ENCODE peak calls at places on chromosomes 1 and 21, in five cellular contexts. X is CD4-positive, alpha-beta T cell; N is heart left ventricle; S is BJ; I is nephron progenitor cell. U is an unnamed sample.

GRCh38 chr1:172826096-172826741 is 167.3 kb downstream of the FASLG start:
- DNase-seq in X (no peak), N (no peak), S (peak; percentile 76), I (no peak), U (peak; percentile 62)

GRCh38 chr21:41640756-41641509 is 125.9 kb downstream of the RIPK4 start:
- DNase-seq in X (no peak), N (no peak), S (no peak), I (no peak), U (no peak)

GRCh38 chr1:54456921-54457529 is 50.8 kb upstream of the SSBP3 start:
- DNase-seq in X (no peak), N (no peak), S (no peak), I (no peak), U (no peak)

GRCh38 chr1:215517441-215517891 is 49.6 kb upstream of the KCTD3 start:
- DNase-seq in X (no peak), N (no peak), S (no peak), I (no peak), U (peak; percentile 25)

GRCh38 chr1:200892958-200893357 is 1.7 kb upstream of the INAVA start:
- DNase-seq in X (no peak), N (no peak), S (no peak), I (no peak), U (no peak)

GRCh38 chr1:226100436-226101347 is 38.2 kb downstream of the H3-3A start:
- DNase-seq in X (peak; percentile 53), N (no peak), S (no peak), I (peak; percentile 57), U (peak; percentile 37)

GRCh38 chr1:105260018-105260417 is 1510.3 kb downstream of the AMY1C start:
- DNase-seq in X (no peak), N (no peak), S (no peak), I (no peak), U (no peak)

GRCh38 chr1:188140958-188141357 is 1312.2 kb downstream of the PLA2G4A start:
- DNase-seq in X (no peak), N (no peak), S (no peak), I (no peak), U (no peak)

GRCh38 chr1:33667386-33668282 is 195.2 kb downstream of the ZSCAN20 start:
- DNase-seq in X (no peak), N (no peak), S (no peak), I (no peak), U (peak; percentile 8)

GRCh38 chr1:198934901-198935301 is 296.1 kb downstream of the PTPRC start:
- DNase-seq in X (peak; percentile 47), N (no peak), S (no peak), I (no peak), U (no peak)

GRCh38 chr21:41901099-41901498 is 22.0 kb upstream of the PRDM15 start:
- DNase-seq in X (no peak), N (no peak), S (no peak), I (no peak), U (no peak)

GRCh38 chr1:31152181-31152768 is 86.8 kb upstream of the PUM1 start:
- DNase-seq in X (no peak), N (no peak), S (peak; percentile 59), I (no peak), U (peak; percentile 63)

GRCh38 chr21:38342734-38343133 is 85.9 kb downstream of the KCNJ15 start:
- DNase-seq in X (no peak), N (no peak), S (no peak), I (no peak), U (no peak)

GRCh38 chr1:116832268-116832931 is 77.3 kb upstream of the PTGFRN start:
- DNase-seq in X (no peak), N (no peak), S (no peak), I (no peak), U (no peak)

GRCh38 chr1:10341062-10341600 is 57.7 kb upstream of the PGD start:
- DNase-seq in X (no peak), N (no peak), S (no peak), I (no peak), U (no peak)

GRCh38 chr1:28374297-28374696 is 4.8 kb downstream of the PHACTR4 start:
- DNase-seq in X (no peak), N (no peak), S (no peak), I (no peak), U (no peak)

GRCh38 chr1:230032882-230033281 is 34.2 kb upstream of the GALNT2 start:
- DNase-seq in X (no peak), N (no peak), S (no peak), I (no peak), U (no peak)

GRCh38 chr1:186680031-186681012 is at the start of gene PTGS2:
- DNase-seq in X (peak; percentile 30), N (peak; percentile 82), S (peak; percentile 87), I (peak; percentile 74), U (peak; percentile 86)

GRCh38 chr1:210556475-210556874 is 227.8 kb downstream of the HHAT start:
- DNase-seq in X (no peak), N (no peak), S (no peak), I (no peak), U (no peak)

GRCh38 chr21:41559658-41560599 is 52.0 kb upstream of the TMPRSS2 start:
- DNase-seq in X (no peak), N (no peak), S (peak; percentile 59), I (no peak), U (no peak)

GRCh38 chr1:87542697-87543096 is 214.0 kb downstream of the LMO4 start:
- DNase-seq in X (no peak), N (no peak), S (no peak), I (no peak), U (no peak)

GRCh38 chr1:158353333-158354038 is at the start of gene CD1E:
- DNase-seq in X (no peak), N (no peak), S (no peak), I (no peak), U (no peak)

GRCh38 chr1:147388969-147389368 is 146.5 kb downstream of the CHD1L start:
- DNase-seq in X (no peak), N (no peak), S (no peak), I (no peak), U (no peak)

GRCh38 chr1:58909162-58909560 is 125.3 kb upstream of the JUN start:
- DNase-seq in X (no peak), N (no peak), S (no peak), I (no peak), U (no peak)

DNA sequence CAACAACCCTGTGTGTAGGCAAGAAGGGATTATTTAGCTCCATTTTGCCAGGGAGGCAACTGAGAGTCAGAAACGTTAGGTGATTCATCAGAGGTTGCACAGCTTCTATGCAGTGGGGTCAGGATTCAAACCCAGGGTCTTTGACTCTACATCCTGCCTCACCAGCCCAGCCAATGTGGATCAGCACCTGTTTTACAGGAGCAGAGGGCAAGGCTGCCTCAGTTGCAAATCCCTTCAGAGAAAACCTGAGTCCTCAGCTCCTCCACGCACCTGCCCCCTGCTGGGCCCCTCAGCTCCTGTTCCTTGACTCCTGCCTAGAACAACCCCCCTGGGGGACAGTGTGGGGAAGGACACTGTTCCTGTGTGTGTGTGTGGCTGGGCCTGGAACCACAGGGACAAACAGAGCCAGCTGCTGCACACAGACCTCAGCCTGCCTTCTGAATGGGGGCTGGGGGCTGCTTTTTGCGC is 61.6 kb downstream of the LRRN2 start:
- DNase-seq in X (no peak), N (no peak), S (no peak), I (peak; percentile 38), U (no peak)
- TF ChIP-seq CTCF in X (no peak), N (no peak), S (peak; percentile 14), I (peak; percentile 30), U (no peak)

GRCh38 chr1:73100216-73100615 is 817.9 kb upstream of the NEGR1 start:
- DNase-seq in X (no peak), N (no peak), S (no peak), I (no peak), U (no peak)
- TF ChIP-seq CTCF in X (no peak), N (no peak), S (no peak), I (no peak), U (no peak)

GRCh38 chr1:196305216-196305615 is 303.0 kb downstream of the KCNT2 start:
- DNase-seq in X (no peak), N (no peak), S (no peak), I (no peak), U (no peak)

GRCh38 chr1:196308171-196308570 is 300.1 kb downstream of the KCNT2 start:
- DNase-seq in X (no peak), N (no peak), S (no peak), I (no peak), U (no peak)

GRCh38 chr1:196312739-196313138 is 295.5 kb downstream of the KCNT2 start:
- DNase-seq in X (no peak), N (no peak), S (no peak), I (no peak), U (no peak)

GRCh38 chr1:196306421-196306820 is 301.8 kb downstream of the KCNT2 start:
- DNase-seq in X (no peak), N (no peak), S (no peak), I (no peak), U (no peak)

GRCh38 chr1:196309386-196309785 is 298.9 kb downstream of the KCNT2 start:
- DNase-seq in X (no peak), N (no peak), S (peak; percentile 9), I (no peak), U (peak; percentile 0)
- TF ChIP-seq CTCF in X (no peak), N (peak; percentile 27), S (peak; percentile 17), I (no peak), U (peak; percentile 11)

GRCh38 chr1:161725888-161726630 is 4.7 kb downstream of the FCRLB start:
- DNase-seq in X (peak; percentile 45), N (peak; percentile 78), S (no peak), I (peak; percentile 52), U (no peak)
- TF ChIP-seq CTCF in X (no peak), N (no peak), S (peak; percentile 56), I (peak; percentile 36), U (peak; percentile 42)

GRCh38 chr1:161749509-161750407 is at the start of gene DUSP12:
- DNase-seq in X (peak; percentile 82), N (peak; percentile 96), S (peak; percentile 70), I (peak; percentile 91), U (peak; percentile 86)
- TF ChIP-seq CTCF in X (no peak), N (peak; percentile 10), S (peak; percentile 33), I (no peak), U (peak; percentile 42)

DNA sequence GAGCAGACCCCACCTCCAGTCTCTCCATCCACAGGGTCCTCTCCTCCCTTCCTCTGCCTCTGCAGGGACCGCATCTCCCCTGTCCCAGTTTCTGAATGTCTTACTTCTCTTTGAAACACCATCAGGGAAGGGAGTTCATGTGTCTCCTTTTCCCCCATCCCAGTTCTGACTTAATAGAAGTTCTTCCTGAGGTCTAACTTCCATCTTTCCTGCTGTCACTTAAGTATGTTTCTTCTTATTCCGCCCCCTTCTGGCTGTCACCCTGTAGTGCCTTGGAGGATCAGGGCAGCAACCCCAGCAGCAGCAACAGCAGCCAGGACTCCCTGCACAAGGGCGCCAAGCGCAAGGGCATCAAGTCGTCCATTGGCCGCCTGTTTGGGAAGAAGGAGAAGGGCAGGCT is 29.3 kb downstream of the MYOG start:
- DNase-seq in X (no peak), N (no peak), S (no peak), I (no peak), U (no peak)
- TF ChIP-seq CTCF in X (no peak), N (no peak), S (no peak), I (no peak), U (no peak)

DNA sequence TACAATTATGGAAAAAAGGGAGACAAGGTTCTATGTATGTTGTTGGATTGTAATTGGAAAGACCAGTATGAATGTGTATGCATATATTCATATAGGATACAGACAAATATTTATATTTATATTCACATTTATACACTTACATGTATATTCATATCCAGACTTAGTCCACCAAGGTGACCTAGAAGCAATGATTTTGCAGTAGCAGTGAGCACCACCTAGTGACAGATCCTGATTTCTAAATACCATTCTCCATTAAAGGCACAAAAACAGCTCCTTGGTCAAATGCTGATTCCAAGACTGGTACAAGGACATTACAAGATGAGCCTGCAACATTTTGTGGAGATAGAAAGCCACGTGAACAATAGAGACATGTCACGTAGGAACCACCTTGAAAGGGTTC is 153.4 kb downstream of the SDCCAG8 start:
- DNase-seq in X (no peak), N (no peak), S (no peak), I (no peak), U (no peak)
- TF ChIP-seq CTCF in X (no peak), N (no peak), S (no peak), I (no peak), U (no peak)